ENCODE peak calls at places on chromosome 10, in seven cellular contexts. One of them, this sample, is unnamed.

GRCh38 chr10:1396236-1396635 is 340.1 kb downstream of the WDR37 start:
- DNase-seq in GM19239: no peak
- DNase-seq in iris pigment epithelial cell: no peak
- DNase-seq in tibial nerve: no peak
- DNase-seq in T follicular helper cell: no peak
- DNase-seq in K562: no peak
- DNase-seq in activated CD8-positive, alpha-beta T cell treated with anti-CD3 and anti-CD28 coated beads for 36 hours: no peak
- DNase-seq in this sample: no peak

GRCh38 chr10:6068006-6068405 is 5.8 kb upstream of the IL2RA start:
- DNase-seq in tibial nerve: no peak
- DNase-seq in iris pigment epithelial cell: no peak
- DNase-seq in GM19239: no peak
- DNase-seq in K562: no peak
- DNase-seq in activated CD8-positive, alpha-beta T cell treated with anti-CD3 and anti-CD28 coated beads for 36 hours: no peak
- DNase-seq in T follicular helper cell: no peak
- DNase-seq in this sample: no peak

GRCh38 chr10:73589538-73590126 is 1.5 kb downstream of the USP54 start:
- DNase-seq in activated CD8-positive, alpha-beta T cell treated with anti-CD3 and anti-CD28 coated beads for 36 hours: no peak
- DNase-seq in iris pigment epithelial cell: peak; percentile 80
- DNase-seq in T follicular helper cell: no peak
- DNase-seq in K562: no peak
- DNase-seq in tibial nerve: no peak
- DNase-seq in GM19239: no peak
- DNase-seq in this sample: no peak

GRCh38 chr10:123991622-123992570 is 100.3 kb upstream of the CPXM2 start:
- DNase-seq in GM19239: no peak
- DNase-seq in iris pigment epithelial cell: no peak
- DNase-seq in T follicular helper cell: no peak
- DNase-seq in tibial nerve: no peak
- DNase-seq in K562: no peak
- DNase-seq in activated CD8-positive, alpha-beta T cell treated with anti-CD3 and anti-CD28 coated beads for 36 hours: no peak
- DNase-seq in this sample: no peak

GRCh38 chr10:85967594-85967993 is 399.0 kb downstream of the GRID1 start:
- DNase-seq in tibial nerve: no peak
- DNase-seq in activated CD8-positive, alpha-beta T cell treated with anti-CD3 and anti-CD28 coated beads for 36 hours: no peak
- DNase-seq in iris pigment epithelial cell: no peak
- DNase-seq in GM19239: no peak
- DNase-seq in T follicular helper cell: no peak
- DNase-seq in K562: peak; percentile 5
- DNase-seq in this sample: no peak

GRCh38 chr10:72087969-72088878 is at the start of gene SPOCK2:
- DNase-seq in K562: no peak
- DNase-seq in tibial nerve: no peak
- DNase-seq in T follicular helper cell: peak; percentile 75
- DNase-seq in activated CD8-positive, alpha-beta T cell treated with anti-CD3 and anti-CD28 coated beads for 36 hours: peak; percentile 80
- DNase-seq in iris pigment epithelial cell: no peak
- DNase-seq in GM19239: no peak
- DNase-seq in this sample: peak; percentile 79

GRCh38 chr10:129849853-129850252 is 114.2 kb downstream of the EBF3 start:
- DNase-seq in activated CD8-positive, alpha-beta T cell treated with anti-CD3 and anti-CD28 coated beads for 36 hours: no peak
- DNase-seq in GM19239: no peak
- DNase-seq in iris pigment epithelial cell: no peak
- DNase-seq in tibial nerve: no peak
- DNase-seq in T follicular helper cell: no peak
- DNase-seq in K562: no peak
- DNase-seq in this sample: no peak

GRCh38 chr10:126508535-126509040 is 120.3 kb upstream of the ADAM12 start:
- DNase-seq in GM19239: no peak
- DNase-seq in T follicular helper cell: no peak
- DNase-seq in tibial nerve: no peak
- DNase-seq in iris pigment epithelial cell: no peak
- DNase-seq in K562: no peak
- DNase-seq in activated CD8-positive, alpha-beta T cell treated with anti-CD3 and anti-CD28 coated beads for 36 hours: no peak
- DNase-seq in this sample: no peak

GRCh38 chr10:66321746-66322145 is 604.1 kb upstream of the LRRTM3 start:
- DNase-seq in tibial nerve: no peak
- DNase-seq in GM19239: no peak
- DNase-seq in T follicular helper cell: no peak
- DNase-seq in iris pigment epithelial cell: no peak
- DNase-seq in K562: no peak
- DNase-seq in activated CD8-positive, alpha-beta T cell treated with anti-CD3 and anti-CD28 coated beads for 36 hours: no peak
- DNase-seq in this sample: no peak

This sample was measured in T-cell.